ENCODE peak calls at places on chromosomes 16 and 17, in four cellular contexts. B, H, S and J are unnamed samples.

GRCh38 chr17:933168-934083 is 46.1 kb downstream of the NXN start:
- DNase-seq in H (peak; percentile 71), S (no peak), B (peak; percentile 99), J (peak; percentile 99)

GRCh38 chr17:10807704-10808128 is 3.8 kb upstream of the TMEM238L start:
- DNase-seq in B (no peak), S (no peak), H (no peak), J (peak; percentile 78)

GRCh38 chr17:65857713-65858112 is 296.3 kb upstream of the AXIN2 start:
- DNase-seq in B (no peak), H (no peak), S (no peak), J (no peak)

GRCh38 chr16:83705856-83706255 is 101.9 kb upstream of the HSBP1 start:
- DNase-seq in B (no peak), S (no peak), H (no peak), J (peak; percentile 59)

GRCh38 chr16:81513204-81514040 is 68.8 kb downstream of the CMIP start:
- DNase-seq in S (no peak), H (peak; percentile 71), B (no peak), J (peak; percentile 89)

GRCh38 chr16:52997922-52998321 is 54.8 kb downstream of the CHD9NB start:
- DNase-seq in S (no peak), B (no peak), H (no peak), J (no peak)

GRCh38 chr17:696412-696811 is 18.2 kb downstream of the VPS53 start:
- DNase-seq in B (no peak), H (no peak), S (no peak), J (no peak)

GRCh38 chr17:49588726-49589555 is 13.3 kb downstream of the NXPH3 start:
- DNase-seq in B (peak; percentile 51), H (no peak), S (no peak), J (no peak)

GRCh38 chr17:61581611-61582349 is 9.2 kb downstream of the NACA2 start:
- DNase-seq in H (no peak), B (peak; percentile 2), S (no peak), J (no peak)

GRCh38 chr16:63813862-63814261 is 1308.0 kb downstream of the CDH11 start:
- DNase-seq in H (no peak), B (no peak), S (no peak), J (no peak)

GRCh38 chr17:1629647-1630310 is 1.1 kb upstream of the SLC43A2 start:
- DNase-seq in B (peak; percentile 33), S (no peak), H (peak; percentile 86), J (peak; percentile 65)

GRCh38 chr17:10268005-10268404 is 69.6 kb upstream of the GAS7 start:
- DNase-seq in H (no peak), S (no peak), B (no peak), J (no peak)

GRCh38 chr16:82585675-82586074 is 41.1 kb upstream of the CDH13 start:
- DNase-seq in B (peak; percentile 88), H (no peak), S (no peak), J (peak; percentile 67)

GRCh38 chr16:75099738-75100615 is 16.6 kb downstream of the LDHD start:
- DNase-seq in B (no peak), H (no peak), S (no peak), J (peak; percentile 54)

GRCh38 chr16:78005881-78006280 is 16.5 kb upstream of the CLEC3A start:
- DNase-seq in S (no peak), H (no peak), B (no peak), J (peak; percentile 48)

GRCh38 chr16:28304214-28304613 is 11.9 kb downstream of the SBK1 start:
- DNase-seq in B (peak; percentile 40), S (no peak), H (peak; percentile 50), J (peak; percentile 64)

GRCh38 chr17:66397486-66397885 is 95.1 kb downstream of the PRKCA start:
- DNase-seq in S (no peak), B (no peak), H (no peak), J (no peak)

GRCh38 chr17:2243953-2244352 is 59.6 kb downstream of the SMG6 start:
- DNase-seq in B (peak; percentile 51), H (no peak), S (no peak), J (no peak)

GRCh38 chr16:77387810-77388209 is 47.0 kb downstream of the ADAMTS18 start:
- DNase-seq in H (no peak), B (no peak), S (no peak), J (peak; percentile 38)

GRCh38 chr16:67150833-67151396 is at the start of gene B3GNT9:
- DNase-seq in H (peak; percentile 82), S (no peak), B (peak; percentile 66), J (peak; percentile 76)

GRCh38 chr16:29649560-29650494 is 13.2 kb upstream of the SPN start:
- DNase-seq in S (no peak), B (no peak), H (no peak), J (no peak)

GRCh38 chr17:78838574-78839005 is 2.0 kb downstream of the USP36 start:
- DNase-seq in S (no peak), H (no peak), B (no peak), J (no peak)

GRCh38 chr17:20206591-20206990 is 197.4 kb downstream of the SPECC1 start:
- DNase-seq in S (no peak), H (no peak), B (peak; percentile 83), J (no peak)

GRCh38 chr16:50879873-50880695 is 138.2 kb downstream of the CYLD start:
- DNase-seq in H (peak; percentile 88), S (no peak), B (no peak), J (peak; percentile 91)

GRCh38 chr17:35752945-35753764 is at the start of gene GAS2L2:
- DNase-seq in S (no peak), H (no peak), B (no peak), J (no peak)

GRCh38 chr16:21263640-21264211 is 14.4 kb downstream of the CRYM start:
- DNase-seq in S (no peak), B (peak; percentile 18), H (no peak), J (peak; percentile 76)

GRCh38 chr17:28570716-28571254 is 539 bp downstream of the PIGS start:
- DNase-seq in B (no peak), S (no peak), H (peak; percentile 80), J (peak; percentile 75)

GRCh38 chr17:2171725-2172446 is 117.0 kb downstream of the HIC1 start:
- DNase-seq in H (no peak), S (no peak), B (peak; percentile 99), J (peak; percentile 66)

GRCh38 chr16:78748471-78748929 is 649.0 kb downstream of the WWOX start:
- DNase-seq in S (no peak), H (no peak), B (no peak), J (no peak)

GRCh38 chr17:72702136-72702735 is 390.3 kb downstream of the SLC39A11 start:
- DNase-seq in S (no peak), H (no peak), B (peak; percentile 77), J (no peak)

GRCh38 chr16:48373258-48374050 is 11.8 kb downstream of the SIAH1 start:
- DNase-seq in H (no peak), B (peak; percentile 40), S (no peak), J (no peak)

GRCh38 chr17:6753006-6753445 is 2.8 kb upstream of the XAF1 start:
- DNase-seq in S (no peak), H (peak; percentile 63), B (peak; percentile 77), J (peak; percentile 26)

GRCh38 chr16:64717871-64718270 is 404.0 kb downstream of the CDH11 start:
- DNase-seq in B (no peak), H (no peak), S (no peak), J (no peak)

DNA sequence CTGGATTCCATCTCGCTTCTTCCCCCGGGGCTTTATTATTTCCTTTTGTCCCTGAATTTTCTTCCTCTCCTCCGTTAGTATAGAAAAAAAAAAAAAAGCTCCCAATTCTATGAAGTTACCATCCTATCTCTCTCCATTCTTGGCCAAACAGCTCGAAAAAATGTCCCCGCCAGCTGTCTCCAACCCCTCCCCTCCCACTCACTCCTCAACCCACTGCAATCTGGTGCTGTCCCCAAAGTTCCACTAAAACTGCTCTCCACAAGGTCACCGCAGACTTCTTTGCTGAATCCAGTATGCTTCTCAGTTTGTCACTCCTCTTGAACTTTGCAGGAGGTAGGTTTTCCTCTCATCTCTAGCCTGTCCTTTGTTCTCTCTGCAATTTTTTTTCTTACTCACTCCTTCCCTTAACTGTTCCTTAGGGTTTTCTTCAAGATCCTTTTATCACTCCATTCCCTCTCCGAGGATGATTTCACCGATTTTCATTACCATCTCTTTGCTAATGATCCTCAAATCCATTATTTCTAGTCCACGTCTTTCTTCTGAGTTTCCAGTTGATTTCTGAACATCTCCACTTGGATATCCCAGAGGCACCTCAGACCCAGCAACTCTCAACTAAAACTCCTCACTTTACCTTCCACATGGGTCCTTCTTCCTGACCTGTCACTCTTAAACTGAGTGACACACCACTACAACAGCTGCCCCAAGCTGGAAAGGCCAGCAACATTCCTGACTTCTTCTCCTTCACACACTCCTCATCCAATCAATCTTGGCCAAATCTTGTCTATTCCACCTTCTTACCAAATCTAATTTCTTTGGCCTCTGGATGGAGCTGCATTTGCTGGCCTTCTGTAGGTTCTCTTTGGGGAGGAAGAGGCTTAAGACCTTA is 1.5 kb upstream of the SUMO2 start:
- DNase-seq in S (no peak), H (no peak), B (no peak), J (no peak)
- H4K8ac ChIP-seq in S (no peak overlapping the region), H (no peak overlapping the region), B (peak overlapping the region; percentile 100), J (no peak overlapping the region)

GRCh38 chr16:1890024-1890700 is 18.2 kb upstream of the MEIOB start:
- DNase-seq in S (no peak), H (no peak), B (no peak), J (no peak)

GRCh38 chr16:1887711-1888354 is 15.9 kb upstream of the MEIOB start:
- DNase-seq in S (no peak), H (no peak), B (no peak), J (no peak)

GRCh38 chr16:1895949-1896675 is 22.1 kb downstream of the HS3ST6 start:
- DNase-seq in S (no peak), H (no peak), B (no peak), J (no peak)

GRCh38 chr16:1895068-1895467 is 23.1 kb upstream of the MEIOB start:
- DNase-seq in H (no peak), B (no peak), S (no peak), J (no peak)

GRCh38 chr16:1890701-1891035 is 18.7 kb upstream of the MEIOB start:
- DNase-seq in S (no peak), B (no peak), H (no peak), J (no peak)
- H4K5ac ChIP-seq in S (no peak overlapping the region), B (no peak overlapping the region), H (no peak overlapping the region), J (no peak overlapping the region)

GRCh38 chr16:89335803-89336485 is 118.4 kb downstream of the ZNF778 start:
- DNase-seq in H (no peak), S (no peak), B (no peak), J (no peak)
- H3K27ac ChIP-seq in H (no peak overlapping the region), S (no peak overlapping the region), B (no peak overlapping the region), J (no peak overlapping the region)

DNA sequence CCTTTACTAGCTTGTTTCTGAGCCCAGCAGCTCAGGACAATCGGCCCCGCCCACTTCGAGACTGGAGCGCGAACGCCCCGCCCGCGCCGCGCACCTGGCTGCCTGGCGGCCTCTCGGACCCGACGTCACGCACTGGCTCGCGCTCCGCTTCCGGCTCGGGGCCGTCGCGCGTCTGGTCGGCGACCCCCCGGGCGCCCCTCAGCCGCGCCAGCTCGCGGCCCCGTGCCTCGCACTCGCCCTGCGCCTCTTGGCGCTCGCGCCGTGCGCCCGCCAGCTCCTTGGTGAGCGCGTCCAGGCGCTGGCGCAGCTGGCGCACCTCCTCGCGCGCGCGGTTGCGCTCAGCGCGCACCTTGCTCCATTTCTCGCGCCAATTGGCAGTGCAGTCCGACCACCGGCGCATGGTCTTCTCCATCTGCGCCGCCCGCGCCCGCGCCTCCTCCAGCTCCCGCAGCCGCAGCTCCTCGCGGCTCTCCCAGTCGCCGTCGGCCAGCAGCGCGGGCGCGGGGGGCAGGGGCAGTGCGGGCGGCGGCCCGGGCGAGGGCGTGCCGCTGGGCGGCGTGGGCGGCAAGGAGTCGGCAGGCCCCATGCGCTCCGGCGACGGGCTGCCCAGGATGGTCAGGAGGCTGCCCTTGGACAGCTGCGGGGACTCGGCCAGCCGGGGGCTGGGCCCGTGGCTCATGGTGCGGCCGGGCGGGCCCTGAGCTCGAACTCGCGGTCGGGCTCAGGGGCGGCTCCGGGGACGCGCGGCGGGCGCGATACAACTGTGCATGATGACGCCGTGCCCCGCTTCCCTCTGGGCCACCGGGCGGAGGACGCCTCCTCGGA is 7.7 kb downstream of the CCDC102A start:
- DNase-seq in B (no peak), H (peak; percentile 94), S (no peak), J (peak; percentile 83)
- H4K8ac ChIP-seq in B (no peak overlapping the region), H (no peak overlapping the region), S (peak overlapping the region; percentile 77), J (no peak overlapping the region)